ENCODE peak calls at places on chromosome 6, in eight cellular contexts. K is left lung, W is colonic mucosa, X is GM23248, B is right atrium auricular region, T is OCI-LY7, J is BJ, M is NB4. A is an unnamed sample.

GRCh38 chr6:48032156-48032555 is 78.8 kb downstream of the PTCHD4 start:
- DNase-seq in J (peak; percentile 91), T (no peak), B (no peak), X (peak; percentile 84), K (no peak), W (no peak), M (no peak), A (peak; percentile 23)

GRCh38 chr6:161303628-161304340 is 29.9 kb upstream of the AGPAT4 start:
- DNase-seq in X (peak; percentile 60), J (no peak), W (no peak), T (no peak), M (no peak), K (no peak), B (no peak), A (no peak)

GRCh38 chr6:151029976-151030375 is 164.5 kb downstream of the MTHFD1L start:
- DNase-seq in M (no peak), X (no peak), T (no peak), J (no peak), B (no peak), K (no peak), W (no peak), A (no peak)

GRCh38 chr6:127475823-127476176 is 16.6 kb upstream of the KIAA0408 start:
- DNase-seq in B (no peak), T (no peak), M (no peak), J (no peak), W (no peak), K (no peak), X (no peak), A (no peak)

GRCh38 chr6:99933129-99933528 is 60.9 kb downstream of the MCHR2 start:
- DNase-seq in X (peak; percentile 73), T (no peak), B (no peak), K (no peak), M (no peak), J (peak; percentile 79), W (no peak), A (no peak)

GRCh38 chr6:16064687-16065086 is 64.2 kb upstream of the MYLIP start:
- DNase-seq in K (no peak), B (no peak), T (no peak), J (no peak), X (no peak), M (no peak), W (no peak), A (no peak)

GRCh38 chr6:112839525-112839961 is 492.4 kb downstream of the RFPL4B start:
- DNase-seq in T (no peak), B (no peak), J (peak; percentile 89), M (no peak), W (no peak), X (peak; percentile 88), K (no peak), A (no peak)

GRCh38 chr6:35319346-35320030 is 21.9 kb downstream of the DEF6 start:
- DNase-seq in W (no peak), T (no peak), X (no peak), K (no peak), J (no peak), M (no peak), B (no peak), A (no peak)

GRCh38 chr6:25054469-25054868 is 118.7 kb upstream of the RIPOR2 start:
- DNase-seq in X (peak; percentile 88), J (peak; percentile 70), B (no peak), K (no peak), W (no peak), T (no peak), M (no peak), A (no peak)

GRCh38 chr6:680666-681374 is 12.1 kb downstream of the EXOC2 start:
- DNase-seq in B (no peak), T (no peak), K (no peak), W (no peak), M (no peak), X (no peak), J (no peak), A (no peak)

GRCh38 chr6:139007428-139007827 is 19.4 kb upstream of the REPS1 start:
- DNase-seq in W (no peak), B (no peak), T (peak; percentile 59), X (no peak), K (no peak), J (no peak), M (no peak), A (no peak)

GRCh38 chr6:34196833-34197195 is 39.9 kb upstream of the HMGA1 start:
- DNase-seq in K (no peak), M (no peak), J (no peak), T (no peak), X (no peak), W (peak; percentile 18), B (no peak), A (no peak)

GRCh38 chr6:136792945-136793289 is 640 bp upstream of the MAP3K5 start:
- DNase-seq in M (peak; percentile 97), T (peak; percentile 93), B (peak; percentile 93), J (peak; percentile 22), W (peak; percentile 97), K (peak; percentile 92), X (peak; percentile 95), A (no peak)

GRCh38 chr6:45617441-45617840 is 239.7 kb upstream of the SUPT3H start:
- DNase-seq in M (no peak), X (peak; percentile 22), K (no peak), T (no peak), W (no peak), J (no peak), B (no peak), A (no peak)

GRCh38 chr6:53728570-53729194 is 63.1 kb upstream of the KLHL31 start:
- DNase-seq in B (no peak), W (peak; percentile 40), K (peak; percentile 38), M (peak; percentile 59), T (peak; percentile 33), J (no peak), X (peak; percentile 61), A (no peak)

GRCh38 chr6:40556023-40556422 is 31.1 kb downstream of the LRFN2 start:
- DNase-seq in X (no peak), J (no peak), T (no peak), W (no peak), M (no peak), K (no peak), B (no peak), A (no peak)

GRCh38 chr6:13688692-13689196 is 22.9 kb downstream of the RANBP9 start:
- DNase-seq in X (no peak), T (no peak), M (no peak), W (no peak), J (no peak), K (no peak), B (no peak), A (no peak)

GRCh38 chr6:63066053-63066704 is 145.1 kb upstream of the FKBP1C start:
- DNase-seq in W (no peak), T (peak; percentile 19), M (peak; percentile 40), K (no peak), B (no peak), J (no peak), X (no peak), A (no peak)

GRCh38 chr6:104548297-104548696 is 311.4 kb downstream of the HACE1 start:
- DNase-seq in M (peak; percentile 28), X (no peak), K (no peak), W (no peak), T (no peak), J (no peak), B (no peak), A (no peak)

GRCh38 chr6:137259349-137259748 is 40.2 kb upstream of the IFNGR1 start:
- DNase-seq in K (no peak), B (no peak), J (no peak), W (no peak), T (no peak), X (no peak), M (no peak), A (no peak)

GRCh38 chr6:40352527-40353170 is 234.5 kb downstream of the LRFN2 start:
- DNase-seq in J (no peak), B (no peak), W (no peak), M (no peak), X (no peak), T (no peak), K (no peak), A (no peak)

GRCh38 chr6:159691963-159692287 is 1.1 kb downstream of the SOD2 start:
- DNase-seq in K (no peak), T (peak; percentile 13), J (no peak), X (peak; percentile 3), B (no peak), M (peak; percentile 27), W (no peak), A (no peak)
- H3K4me3 ChIP-seq in K (peak overlapping the region; percentile 94), T (peak overlapping the region; percentile 78), J (peak overlapping the region; percentile 83), X (peak overlapping the region; percentile 88), B (peak overlapping the region; percentile 96), M (peak overlapping the region; percentile 70), W (peak overlapping the region; percentile 97), A (peak overlapping the region; percentile 82)

DNA sequence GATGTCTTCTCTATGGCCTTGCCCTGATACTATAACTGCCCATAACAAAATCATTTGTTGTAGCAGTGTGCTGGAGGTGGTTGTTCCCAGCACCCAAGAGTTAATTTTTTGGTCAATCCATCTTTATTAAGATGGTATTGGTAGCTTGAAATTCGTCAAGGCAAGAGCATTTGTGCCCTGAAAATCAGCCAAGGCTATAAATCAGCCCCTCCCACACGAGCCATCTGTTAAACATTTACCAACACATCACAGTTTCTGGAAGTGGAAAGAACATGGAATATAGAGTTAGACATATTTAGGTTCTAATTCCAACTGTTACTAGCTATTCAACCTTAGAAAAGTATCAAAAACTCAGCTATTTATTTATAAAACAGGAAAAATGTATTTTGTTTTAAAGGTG is 888.4 kb upstream of the GJE1 start:
- DNase-seq in J (no peak), K (no peak), X (no peak), B (no peak), T (no peak), W (no peak), M (no peak), A (no peak)
- H3K4me3 ChIP-seq in J (no peak overlapping the region), K (no peak overlapping the region), X (no peak overlapping the region), B (no peak overlapping the region), T (no peak overlapping the region), W (no peak overlapping the region), M (no peak overlapping the region), A (no peak overlapping the region)

GRCh38 chr6:28933069-28933468 is 9.3 kb upstream of the TRIM27 start:
- DNase-seq in B (no peak), K (no peak), T (no peak), W (no peak), X (no peak), J (no peak), M (no peak), A (no peak)

GRCh38 chr6:28923318-28924102 is at the start of gene TRIM27:
- DNase-seq in T (peak; percentile 91), X (peak; percentile 95), M (peak; percentile 96), J (no peak), B (peak; percentile 90), W (peak; percentile 93), K (peak; percentile 91), A (no peak)

GRCh38 chr6:28922841-28923317 is 906 bp downstream of the TRIM27 start:
- DNase-seq in K (peak; percentile 63), M (peak; percentile 80), T (peak; percentile 74), B (no peak), X (peak; percentile 70), W (peak; percentile 55), J (no peak), A (no peak)

GRCh38 chr6:28929887-28930620 is 6.3 kb upstream of the TRIM27 start:
- DNase-seq in W (no peak), X (peak; percentile 29), J (no peak), B (no peak), K (no peak), M (no peak), T (no peak), A (no peak)

GRCh38 chr6:28927856-28928255 is 4.1 kb upstream of the TRIM27 start:
- DNase-seq in T (no peak), J (no peak), B (no peak), X (no peak), W (no peak), K (no peak), M (no peak), A (no peak)
- H3K4me3 ChIP-seq in T (no peak overlapping the region), J (no peak overlapping the region), B (no peak overlapping the region), X (no peak overlapping the region), W (no peak overlapping the region), K (no peak overlapping the region), M (no peak overlapping the region), A (no peak overlapping the region)

GRCh38 chr6:72182337-72183246 is 296.2 kb downstream of the RIMS1 start:
- DNase-seq in M (no peak), B (no peak), X (peak; percentile 58), W (peak; percentile 40), K (peak; percentile 68), T (no peak), J (no peak), A (peak; percentile 4)
- H3K4me3 ChIP-seq in M (no peak overlapping the region), B (no peak overlapping the region), X (peak overlapping the region; percentile 74), W (peak overlapping the region; percentile 28), K (peak overlapping the region; percentile 38), T (no peak overlapping the region), J (peak overlapping the region; percentile 43), A (peak overlapping the region; percentile 46)

A was measured in kidney epithelial cell.